ENCODE peak calls at places on chromosome 20, in four cellular contexts. H, Y, C and J are unnamed samples.

GRCh38 chr20:58361549-58361948 is 27.5 kb upstream of the VAPB start:
- DNase-seq in H (no peak), Y (no peak), C (no peak), J (no peak)

GRCh38 chr20:47951521-47951951 is 166.3 kb upstream of the SULF2 start:
- DNase-seq in H (peak), Y (no peak), C (no peak), J (no peak)

GRCh38 chr20:17797163-17797562 is 97.4 kb downstream of the BANF2 start:
- DNase-seq in H (no peak), Y (no peak), C (no peak), J (no peak)

GRCh38 chr20:38833857-38834164 is 28.3 kb downstream of the PPP1R16B start:
- DNase-seq in H (no peak), Y (no peak), C (no peak), J (peak)

GRCh38 chr20:22001886-22002285 is 296.4 kb downstream of the PAX1 start:
- DNase-seq in H (peak), Y (no peak), C (no peak), J (no peak)

GRCh38 chr20:46023999-46024398 is 5.0 kb upstream of the SLC12A5 start:
- DNase-seq in H (peak), Y (no peak), C (no peak), J (no peak)

GRCh38 chr20:48342822-48343513 is 484.8 kb downstream of the PREX1 start:
- DNase-seq in H (no peak), Y (no peak), C (no peak), J (no peak)

GRCh38 chr20:17560344-17561074 is 9.4 kb upstream of the DSTN start:
- DNase-seq in H (no peak), Y (no peak), C (no peak), J (no peak)

GRCh38 chr20:41223112-41223511 is 85.8 kb downstream of the PLCG1 start:
- DNase-seq in H (no peak), Y (no peak), C (no peak), J (no peak)

GRCh38 chr20:3751664-3752385 is 15.7 kb downstream of the ADISSP start:
- DNase-seq in H (no peak), Y (no peak), C (no peak), J (no peak)

GRCh38 chr20:57395111-57395959 is 4.1 kb downstream of the RBM38 start:
- DNase-seq in H (peak), Y (peak), C (peak), J (no peak)

GRCh38 chr20:59013959-59014608 is 5.1 kb upstream of the TUBB1 start:
- DNase-seq in H (no peak), Y (no peak), C (no peak), J (no peak)

GRCh38 chr20:20203784-20204183 is 151.5 kb downstream of the CFAP61 start:
- DNase-seq in H (no peak), Y (no peak), C (no peak), J (no peak)

DNA sequence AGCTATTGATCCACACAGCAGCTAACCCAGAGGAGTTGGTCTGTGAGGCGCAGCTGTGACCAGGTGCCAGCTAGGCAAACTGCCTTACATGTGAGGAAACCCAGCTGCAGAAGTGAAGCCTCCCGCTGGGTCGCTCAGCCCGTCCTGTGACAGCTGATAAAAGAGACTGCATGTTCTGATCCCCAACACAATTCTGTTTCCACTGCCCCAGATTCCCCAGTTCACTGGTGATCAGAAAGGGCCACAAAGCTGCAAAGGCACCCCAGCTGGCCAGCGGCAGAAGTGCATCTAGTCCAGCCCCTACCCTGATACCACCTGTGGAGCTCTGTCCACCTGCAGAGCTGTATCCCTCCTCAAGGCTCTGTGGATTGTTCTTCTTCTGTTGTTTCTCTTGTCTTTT is 64.5 kb downstream of the CTNNBL1 start:
- DNase-seq in H (no peak), Y (no peak), C (no peak), J (no peak)
- TF ChIP-seq CTCF in H (peak), Y (peak), C (no peak), J (peak)

DNA sequence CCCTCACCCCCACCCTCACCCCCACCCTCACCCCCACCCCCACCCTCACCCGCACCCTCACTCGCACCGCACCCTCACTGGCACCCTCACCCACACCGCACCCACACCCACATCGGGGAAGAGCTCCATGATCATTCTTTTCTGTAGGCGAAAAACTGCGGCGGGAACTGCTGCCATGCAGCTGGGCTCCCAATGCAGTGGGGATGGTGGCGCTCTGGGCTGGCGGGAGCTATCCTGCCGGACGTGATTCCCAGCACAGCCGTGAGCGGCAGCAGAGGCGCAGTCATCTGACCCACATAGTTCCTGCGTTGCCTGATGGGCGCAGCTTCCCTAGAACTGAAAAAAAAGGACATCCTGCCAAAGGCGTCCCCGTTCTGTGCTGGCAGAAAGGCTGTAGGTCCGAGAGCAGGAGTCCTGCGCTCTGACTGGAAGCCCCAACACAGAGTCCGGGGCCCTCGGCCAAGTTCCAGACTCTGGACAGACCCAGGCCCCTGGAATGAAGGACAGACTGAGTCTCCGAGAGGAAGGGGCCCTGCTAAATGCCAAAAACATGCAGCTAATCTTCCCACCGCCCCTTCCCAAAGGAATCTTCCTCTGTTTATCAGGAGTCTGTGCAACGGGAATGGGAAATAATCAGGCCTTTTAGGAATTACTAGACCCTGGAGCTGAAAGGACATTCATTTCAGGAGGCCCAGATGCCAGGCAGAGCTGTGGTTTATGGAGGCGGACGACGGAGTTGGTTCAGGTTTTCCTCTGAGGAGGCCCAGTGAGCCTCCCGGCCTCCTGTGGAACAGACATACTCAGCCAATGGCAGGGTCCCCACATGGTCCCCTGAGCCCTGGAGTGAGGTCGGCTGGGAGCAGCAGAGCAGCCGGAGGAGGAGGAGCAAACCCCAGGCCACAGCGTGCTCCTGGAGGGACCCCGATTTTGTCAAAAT is 14.1 kb upstream of the TCFL5 start:
- DNase-seq in H (peak), Y (no peak), C (peak), J (no peak)
- TF ChIP-seq CTCF in H (peak), Y (no peak), C (peak), J (no peak)

DNA sequence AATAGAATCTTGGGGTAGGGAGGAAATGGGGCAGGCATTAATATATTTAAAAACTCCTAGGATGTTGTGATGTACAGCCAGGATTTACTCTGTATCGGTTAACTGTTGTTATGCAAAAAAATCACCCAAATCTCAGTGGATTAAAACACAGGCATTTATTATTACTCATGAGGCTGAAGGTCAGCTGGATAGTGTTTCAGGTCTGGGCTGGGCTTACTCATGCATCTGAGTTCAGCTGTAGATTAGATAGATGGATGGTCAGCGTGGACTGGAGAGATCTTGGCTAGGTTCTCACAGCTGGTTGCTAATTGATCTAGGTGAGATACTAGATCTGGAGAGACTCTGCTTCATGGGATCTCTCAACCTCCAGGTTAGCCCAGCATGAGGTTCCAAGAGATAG is 131.4 kb downstream of the BTBD3 start:
- DNase-seq in H (no peak), Y (no peak), C (no peak), J (no peak)
- TF ChIP-seq CTCF in H (no peak), Y (no peak), C (no peak), J (no peak)

GRCh38 chr20:44537993-44538392 is 16.1 kb upstream of the SERINC3 start:
- DNase-seq in H (no peak), Y (no peak), C (no peak), J (no peak)
- TF ChIP-seq CTCF in H (no peak), Y (no peak), C (no peak), J (no peak)

GRCh38 chr20:4800676-4801449 is 79.2 kb downstream of the PRND start:
- DNase-seq in H (no peak), Y (no peak), C (no peak), J (no peak)
- TF ChIP-seq CTCF in H (no peak), Y (no peak), C (no peak), J (no peak)

GRCh38 chr20:14724036-14724435 is 386.6 kb upstream of the FLRT3 start:
- DNase-seq in H (no peak), Y (no peak), C (no peak), J (no peak)
- TF ChIP-seq CTCF in H (no peak), Y (no peak), C (no peak), J (no peak)

GRCh38 chr20:43749734-43750294 is 23.0 kb upstream of the GTSF1L start:
- DNase-seq in H (peak), Y (peak), C (peak), J (peak)
- TF ChIP-seq CTCF in H (peak), Y (peak), C (peak), J (peak)

GRCh38 chr20:11705512-11705911 is 212.2 kb upstream of the BTBD3 start:
- DNase-seq in H (no peak), Y (no peak), C (no peak), J (no peak)
- TF ChIP-seq CTCF in H (no peak), Y (no peak), C (no peak), J (no peak)

DNA sequence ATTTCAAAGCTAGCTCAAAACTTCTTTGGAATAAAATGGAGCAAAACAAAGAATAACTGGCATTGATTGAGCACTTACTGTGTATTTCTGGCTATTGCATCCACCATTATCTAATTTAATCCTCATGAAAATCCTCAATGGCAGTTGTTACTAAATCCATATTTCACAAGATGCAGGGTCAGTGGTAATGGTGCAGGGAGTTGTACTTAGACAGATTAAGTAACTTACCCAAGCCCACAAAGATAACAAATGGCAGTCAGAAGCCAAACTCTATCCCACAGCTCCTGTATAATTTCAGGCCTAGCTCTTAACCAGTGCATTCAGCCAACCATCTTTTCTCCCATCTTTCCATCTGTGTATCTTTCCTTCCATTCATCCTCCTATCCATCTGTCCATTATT is 29.4 kb upstream of the SSTR4 start:
- DNase-seq in H (no peak), Y (no peak), C (no peak), J (no peak)
- TF ChIP-seq CTCF in H (no peak), Y (no peak), C (no peak), J (no peak)